ENCODE peak calls at places on chromosome 6, in four cellular contexts. Z is lower lobe of right lung, S is non-pigmented ciliary epithelial cell, R is NCI-H1694 treated with DMSO at 0.1 percent for 48 hours. V is an unnamed sample.

GRCh38 chr6:149152521-149152920 is 165.0 kb upstream of the TAB2 start:
- DNase-seq in Z (no peak), S (no peak), R (no peak), V (no peak)

GRCh38 chr6:155313602-155314091 is 637 bp downstream of the TFB1M start:
- DNase-seq in Z (no peak), S (no peak), R (no peak), V (no peak)

GRCh38 chr6:27867941-27868705 is 44.1 kb downstream of the OR2B2 start:
- DNase-seq in Z (no peak), S (no peak), R (no peak), V (no peak)

GRCh38 chr6:6438286-6438685 is 117.8 kb upstream of the F13A1 start:
- DNase-seq in Z (no peak), S (no peak), R (no peak), V (no peak)

GRCh38 chr6:1388927-1389790 is at the start of gene FOXF2:
- DNase-seq in Z (no peak), S (no peak), R (no peak), V (peak; percentile 35)

GRCh38 chr6:111707773-111708172 is 102.1 kb upstream of the TRAF3IP2 start:
- DNase-seq in Z (no peak), S (no peak), R (no peak), V (no peak)

GRCh38 chr6:140051521-140052455 is 677.3 kb upstream of the CITED2 start:
- DNase-seq in Z (no peak), S (peak; percentile 98), R (peak; percentile 89), V (peak; percentile 89)

GRCh38 chr6:157873735-157874344 is 50.8 kb downstream of the SNX9 start:
- DNase-seq in Z (peak; percentile 76), S (no peak), R (peak; percentile 28), V (peak; percentile 30)

GRCh38 chr6:170040906-170041305 is 250.0 kb downstream of the DLL1 start:
- DNase-seq in Z (no peak), S (no peak), R (no peak), V (no peak)

GRCh38 chr6:12890171-12890790 is 173.7 kb downstream of the PHACTR1 start:
- DNase-seq in Z (no peak), S (no peak), R (no peak), V (no peak)

GRCh38 chr6:131787955-131788712 is 19.7 kb upstream of the ENPP1 start:
- DNase-seq in Z (no peak), S (no peak), R (no peak), V (no peak)

GRCh38 chr6:117951783-117952182 is 44.7 kb downstream of the SLC35F1 start:
- DNase-seq in Z (no peak), S (no peak), R (no peak), V (no peak)

GRCh38 chr6:795046-795445 is 102.1 kb upstream of the EXOC2 start:
- DNase-seq in Z (no peak), S (no peak), R (no peak), V (no peak)

V was measured in Caki2.